ENCODE peak calls at places on chromosomes 3 and 15, in six cellular contexts. Z is pancreas, R is endothelial cell of umbilical vein, H is mesothelial cell of epicardium, U is endothelial cell, B is GM10248. X is an unnamed sample.

GRCh38 chr15:91548588-91548987 is 304.9 kb upstream of the SLCO3A1 start:
- DNase-seq in U (no peak), Z (no peak), R (no peak), B (no peak), H (no peak), X (no peak)

GRCh38 chr3:141127344-141128125 is 76.4 kb downstream of the SPSB4 start:
- DNase-seq in B (no peak), R (no peak), U (no peak), Z (no peak), H (no peak), X (no peak)

GRCh38 chr15:43880406-43881184 is 53.8 kb downstream of the WDR76 start:
- DNase-seq in R (no peak), H (no peak), U (no peak), B (no peak), Z (no peak), X (no peak)

GRCh38 chr3:141321109-141321497 is 47.2 kb upstream of the ZBTB38 start:
- DNase-seq in H (no peak), R (no peak), Z (no peak), U (no peak), B (no peak), X (no peak)

GRCh38 chr3:134544306-134544705 is 58.4 kb downstream of the CEP63 start:
- DNase-seq in B (no peak), R (no peak), H (no peak), U (no peak), Z (no peak), X (no peak)

GRCh38 chr15:65132841-65133549 is 613 bp downstream of the PDCD7 start:
- DNase-seq in B (peak), R (peak), Z (peak), U (peak), H (peak), X (peak)

GRCh38 chr3:59115355-59116136 is 65.7 kb upstream of the CFAP20DC start:
- DNase-seq in B (no peak), Z (no peak), U (no peak), R (no peak), H (no peak), X (no peak)

GRCh38 chr15:51312754-51313390 is 25.5 kb downstream of the CYP19A1 start:
- DNase-seq in H (no peak), R (no peak), U (no peak), Z (no peak), B (no peak), X (no peak)

GRCh38 chr3:25448750-25449684 is 21.0 kb downstream of the RARB start:
- DNase-seq in R (peak), Z (peak), U (no peak), B (no peak), H (peak), X (no peak)

GRCh38 chr3:119388577-119388976 is 74.8 kb downstream of the TMEM39A start:
- DNase-seq in R (no peak), H (no peak), B (no peak), Z (no peak), U (no peak), X (no peak)

GRCh38 chr3:125462722-125463299 is 57.2 kb downstream of the SNX4 start:
- DNase-seq in R (no peak), Z (no peak), H (no peak), B (no peak), U (no peak), X (no peak)

GRCh38 chr3:142215111-142215510 is 10.3 kb downstream of the GK5 start:
- DNase-seq in R (peak), H (no peak), Z (no peak), B (no peak), U (no peak), X (no peak)

GRCh38 chr3:28576590-28577220 is 228.1 kb upstream of the AZI2 start:
- DNase-seq in Z (no peak), U (peak), R (no peak), B (no peak), H (no peak), X (peak)

GRCh38 chr3:141050913-141051632 is at the start of gene SPSB4:
- DNase-seq in U (peak), H (peak), B (no peak), R (peak), Z (peak), X (peak)

GRCh38 chr15:71329509-71330260 is 214.4 kb downstream of the THSD4 start:
- DNase-seq in U (no peak), H (no peak), R (peak), B (no peak), Z (no peak), X (no peak)

GRCh38 chr3:50525987-50526386 is 22.6 kb upstream of the CACNA2D2 start:
- DNase-seq in B (peak), R (no peak), Z (no peak), U (peak), H (peak), X (peak)

DNA sequence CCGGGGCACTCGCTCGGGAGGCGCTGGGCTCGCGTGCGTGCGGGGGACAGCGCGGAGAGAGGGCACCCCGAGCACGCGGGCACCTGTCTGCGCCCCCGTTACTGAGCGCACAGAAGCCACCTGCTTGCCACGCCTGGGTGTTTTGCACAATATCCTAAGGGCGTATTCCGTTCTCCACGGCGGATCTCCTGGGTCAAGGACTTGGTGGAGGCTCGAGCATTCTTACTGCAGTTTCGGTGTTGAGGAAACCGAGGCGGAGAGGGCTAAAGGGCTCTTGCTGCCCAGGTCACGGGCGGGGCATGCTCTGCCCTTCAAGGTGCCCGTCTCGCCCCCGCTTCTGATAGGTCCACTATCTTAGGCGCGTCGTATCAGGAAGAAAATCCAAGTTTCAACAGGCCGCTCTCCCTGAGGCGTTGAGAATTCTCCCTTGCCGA is 526 bp downstream of the GPD1L start:
- DNase-seq in H (no peak), B (no peak), Z (peak), R (no peak), U (peak), X (no peak)
- TF ChIP-seq CTCF in H (no peak), B (no peak), Z (no peak), R (no peak), U (no peak), X (no peak)

GRCh38 chr3:191440532-191440931 is 20.4 kb upstream of the PYDC2 start:
- DNase-seq in U (no peak), Z (no peak), R (no peak), B (no peak), H (no peak), X (no peak)
- TF ChIP-seq CTCF in U (no peak), Z (no peak), R (no peak), B (no peak), H (no peak), X (no peak)

DNA sequence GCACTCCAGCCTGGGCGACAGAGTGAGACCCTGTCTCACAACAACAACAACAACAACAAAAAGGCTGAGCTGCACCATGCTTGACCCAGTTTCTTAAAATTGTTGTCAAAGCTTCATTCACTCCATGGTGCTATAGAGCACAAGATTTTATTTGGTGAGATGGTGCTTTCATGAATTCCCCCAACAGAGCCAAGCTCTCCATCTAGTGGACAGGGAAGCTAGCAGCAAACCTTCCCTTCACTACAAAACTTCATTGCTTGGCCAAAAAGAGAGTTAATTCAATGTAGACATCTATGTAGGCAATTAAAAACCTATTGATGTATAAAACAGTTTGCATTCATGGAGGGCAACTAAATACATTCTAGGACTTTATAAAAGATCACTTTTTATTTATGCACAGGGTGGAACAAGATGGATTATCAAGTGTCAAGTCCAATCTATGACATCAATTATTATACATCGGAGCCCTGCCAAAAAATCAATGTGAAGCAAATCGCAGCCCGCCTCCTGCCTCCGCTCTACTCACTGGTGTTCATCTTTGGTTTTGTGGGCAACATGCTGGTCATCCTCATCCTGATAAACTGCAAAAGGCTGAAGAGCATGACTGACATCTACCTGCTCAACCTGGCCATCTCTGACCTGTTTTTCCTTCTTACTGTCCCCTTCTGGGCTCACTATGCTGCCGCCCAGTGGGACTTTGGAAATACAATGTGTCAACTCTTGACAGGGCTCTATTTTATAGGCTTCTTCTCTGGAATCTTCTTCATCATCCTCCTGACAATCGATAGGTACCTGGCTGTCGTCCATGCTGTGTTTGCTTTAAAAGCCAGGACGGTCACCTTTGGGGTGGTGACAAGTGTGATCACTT is 2.0 kb downstream of the CCR5 start:
- DNase-seq in B (no peak), U (no peak), H (no peak), R (no peak), Z (no peak), X (no peak)
- TF ChIP-seq CTCF in B (peak), U (no peak), H (no peak), R (no peak), Z (no peak), X (peak)

GRCh38 chr3:55203006-55203405 is 275.1 kb upstream of the LRTM1 start:
- DNase-seq in Z (no peak), B (no peak), R (no peak), U (no peak), H (no peak), X (no peak)

GRCh38 chr3:55200916-55201315 is 273.1 kb upstream of the LRTM1 start:
- DNase-seq in R (no peak), U (no peak), Z (no peak), H (no peak), B (no peak), X (no peak)

GRCh38 chr3:55201729-55202128 is 273.9 kb upstream of the LRTM1 start:
- DNase-seq in Z (no peak), U (no peak), B (no peak), R (no peak), H (no peak), X (no peak)

GRCh38 chr3:55202320-55202719 is 274.5 kb upstream of the LRTM1 start:
- DNase-seq in R (no peak), B (no peak), U (no peak), H (no peak), Z (no peak), X (no peak)

DNA sequence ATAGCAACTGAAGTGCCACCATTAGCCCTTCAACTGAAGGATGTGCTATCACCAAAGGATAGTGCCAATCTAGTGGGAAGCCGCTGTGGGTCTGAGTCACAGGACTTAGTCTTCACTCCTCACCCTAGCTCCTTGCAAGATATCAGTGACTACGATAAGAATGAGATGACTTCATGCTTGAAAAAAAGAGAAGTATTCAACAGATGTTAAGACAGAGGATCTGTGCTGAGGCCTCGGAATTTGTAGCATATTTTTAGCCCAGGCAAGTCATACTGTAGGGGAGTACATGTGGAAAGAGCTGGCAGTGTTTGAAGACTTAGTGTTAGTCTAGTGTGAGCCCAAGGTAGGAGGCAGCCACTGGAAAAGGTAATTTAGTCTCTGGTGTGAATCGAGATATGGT is 270.7 kb upstream of the LRTM1 start:
- DNase-seq in R (no peak), Z (no peak), H (no peak), B (no peak), U (no peak), X (no peak)
- TF ChIP-seq CTCF in R (no peak), Z (no peak), H (no peak), B (no peak), U (no peak), X (no peak)

GRCh38 chr3:31407665-31408064 is 125.1 kb upstream of the STT3B start:
- DNase-seq in B (no peak), H (no peak), R (no peak), Z (no peak), U (no peak), X (no peak)
- TF ChIP-seq CTCF in B (no peak), H (no peak), R (no peak), Z (no peak), U (no peak), X (no peak)

GRCh38 chr3:37974928-37975223 is 15.7 kb upstream of the VILL start:
- DNase-seq in Z (no peak), B (no peak), H (no peak), R (no peak), U (no peak), X (no peak)
- TF ChIP-seq CTCF in Z (no peak), B (no peak), H (no peak), R (no peak), U (peak), X (no peak)

GRCh38 chr3:76369170-76369569 is 583.8 kb upstream of the ZNF717 start:
- DNase-seq in B (no peak), R (no peak), U (no peak), H (no peak), Z (no peak), X (no peak)
- TF ChIP-seq CTCF in B (peak), R (no peak), U (no peak), H (no peak), Z (no peak), X (peak)

GRCh38 chr3:16512435-16513140 is 911 bp downstream of the RFTN1 start:
- DNase-seq in U (peak), H (no peak), Z (peak), R (peak), B (peak), X (peak)
- TF ChIP-seq CTCF in U (no peak), H (no peak), Z (no peak), R (no peak), B (no peak), X (no peak)

GRCh38 chr3:123876858-123877257 is 7.3 kb downstream of the MYLK start:
- DNase-seq in Z (no peak), H (no peak), B (no peak), U (no peak), R (no peak), X (no peak)
- TF ChIP-seq CTCF in Z (no peak), H (no peak), B (no peak), U (no peak), R (no peak), X (peak)